ENCODE peak calls at places on chromosomes 2 and 18, in five cellular contexts. P, Y, J, X and W are unnamed samples.

GRCh38 chr18:60421356-60422118 is 49.0 kb upstream of the MC4R start:
- DNase-seq in X (no peak), J (no peak), P (no peak), Y (peak; percentile 42), W (peak; percentile 83)

GRCh38 chr2:66691199-66691975 is 256.5 kb downstream of the MEIS1 start:
- DNase-seq in J (no peak), X (no peak), P (peak; percentile 24), Y (no peak), W (peak; percentile 33)

GRCh38 chr2:163655672-163656071 is 80.1 kb downstream of the FIGN start:
- DNase-seq in Y (no peak), P (peak; percentile 23), J (no peak), X (peak; percentile 39), W (no peak)

GRCh38 chr2:88615822-88616221 is 11.4 kb downstream of the EIF2AK3 start:
- DNase-seq in J (no peak), Y (no peak), X (no peak), P (no peak), W (no peak)

GRCh38 chr18:63708650-63709049 is 5.9 kb downstream of the SERPINB11 start:
- DNase-seq in P (peak; percentile 85), J (peak; percentile 93), X (peak; percentile 9), Y (no peak), W (peak; percentile 72)

GRCh38 chr2:65476778-65477177 is 44.4 kb upstream of the SPRED2 start:
- DNase-seq in J (no peak), P (no peak), X (no peak), Y (no peak), W (no peak)

GRCh38 chr18:11991021-11991770 is 9.9 kb downstream of the IMPA2 start:
- DNase-seq in J (no peak), X (no peak), P (no peak), Y (peak; percentile 38), W (no peak)

GRCh38 chr2:111678651-111679050 is 205.3 kb downstream of the ANAPC1 start:
- DNase-seq in J (no peak), Y (no peak), X (no peak), P (peak; percentile 52), W (no peak)

GRCh38 chr18:51194604-51195003 is 2.9 kb downstream of the MEX3C start:
- DNase-seq in J (no peak), Y (no peak), P (no peak), X (no peak), W (peak; percentile 9)

GRCh38 chr18:51195602-51196115 is 1.8 kb downstream of the MEX3C start:
- DNase-seq in Y (no peak), X (peak; percentile 43), J (no peak), P (peak; percentile 70), W (peak; percentile 20)

GRCh38 chr18:51196116-51196810 is 1.2 kb downstream of the MEX3C start:
- DNase-seq in X (peak; percentile 17), Y (peak; percentile 71), J (no peak), P (no peak), W (peak; percentile 24)

GRCh38 chr18:51193621-51194287 is 3.7 kb downstream of the MEX3C start:
- DNase-seq in P (peak; percentile 42), Y (no peak), J (peak; percentile 43), X (peak; percentile 31), W (peak; percentile 52)

DNA sequence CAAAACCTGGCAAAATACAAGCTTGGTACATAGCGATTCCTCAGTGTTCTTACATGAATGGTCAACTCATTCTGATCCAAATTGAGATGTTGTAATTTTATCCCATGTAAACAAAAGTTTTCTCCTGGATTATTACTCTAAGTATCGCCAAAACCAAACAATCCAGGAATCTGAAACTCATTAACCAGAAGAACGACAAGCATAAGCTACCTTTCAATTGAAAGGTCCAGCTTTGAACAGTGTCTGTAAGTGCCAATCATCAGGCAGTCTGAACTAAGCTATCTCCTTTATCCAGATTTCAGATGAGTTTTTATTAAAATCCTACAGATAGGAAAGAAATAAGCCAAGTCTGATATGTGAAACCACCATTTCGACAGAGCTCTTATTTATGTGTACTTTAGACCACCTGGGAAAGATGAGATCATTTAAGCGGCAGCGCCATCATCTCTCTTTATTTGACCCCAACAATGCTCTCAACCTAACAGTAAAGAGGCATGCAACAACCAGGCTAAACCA is 2.3 kb downstream of the MEX3C start:
- DNase-seq in X (no peak), Y (no peak), J (no peak), P (no peak), W (no peak)
- H3K4me3 ChIP-seq in X (peak overlapping the region; percentile 81), Y (no peak overlapping the region), J (peak overlapping the region; percentile 87), P (peak overlapping the region; percentile 99), W (peak overlapping the region; percentile 95)

DNA sequence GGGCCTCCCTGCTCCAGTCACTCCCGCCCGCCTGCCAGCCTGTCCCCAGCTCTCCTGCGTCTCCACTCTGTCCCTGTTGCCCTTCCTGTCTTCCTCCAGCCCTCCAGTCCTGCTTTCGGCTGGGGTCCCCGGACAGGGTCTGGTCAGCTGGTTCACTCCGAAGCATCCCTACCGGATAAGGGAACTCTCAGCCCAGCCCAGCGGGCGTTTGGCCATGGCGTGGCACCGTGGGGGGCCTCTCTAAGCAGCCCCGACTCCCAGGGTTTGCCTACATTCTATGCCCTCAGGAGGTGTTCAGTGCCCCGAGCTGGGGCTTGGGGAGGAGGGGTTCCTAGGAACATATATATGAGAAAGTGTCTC is 183.0 kb upstream of the HAAO start:
- DNase-seq in P (no peak), J (no peak), X (no peak), Y (no peak), W (no peak)
- TF ChIP-seq CTCF in P (no peak), J (no peak), X (no peak), Y (no peak), W (no peak)

GRCh38 chr2:53970095-53970897 is 497 bp downstream of the PSME4 start:
- DNase-seq in J (peak; percentile 39), P (peak; percentile 30), Y (peak; percentile 71), X (peak; percentile 44), W (peak; percentile 30)

GRCh38 chr2:53969285-53970094 is 1.3 kb downstream of the PSME4 start:
- DNase-seq in P (peak; percentile 70), J (peak; percentile 66), X (peak; percentile 69), Y (no peak), W (peak; percentile 69)

GRCh38 chr2:53964987-53965687 is 5.7 kb downstream of the PSME4 start:
- DNase-seq in J (no peak), P (no peak), X (no peak), Y (no peak), W (no peak)

GRCh38 chr2:53960476-53960875 is 10.3 kb downstream of the PSME4 start:
- DNase-seq in P (no peak), Y (no peak), X (no peak), J (no peak), W (no peak)

GRCh38 chr2:53964237-53964952 is 6.4 kb downstream of the PSME4 start:
- DNase-seq in J (no peak), X (no peak), P (no peak), Y (no peak), W (no peak)
- H3K4me3 ChIP-seq in J (no peak overlapping the region), X (no peak overlapping the region), P (no peak overlapping the region), Y (no peak overlapping the region), W (no peak overlapping the region)

DNA sequence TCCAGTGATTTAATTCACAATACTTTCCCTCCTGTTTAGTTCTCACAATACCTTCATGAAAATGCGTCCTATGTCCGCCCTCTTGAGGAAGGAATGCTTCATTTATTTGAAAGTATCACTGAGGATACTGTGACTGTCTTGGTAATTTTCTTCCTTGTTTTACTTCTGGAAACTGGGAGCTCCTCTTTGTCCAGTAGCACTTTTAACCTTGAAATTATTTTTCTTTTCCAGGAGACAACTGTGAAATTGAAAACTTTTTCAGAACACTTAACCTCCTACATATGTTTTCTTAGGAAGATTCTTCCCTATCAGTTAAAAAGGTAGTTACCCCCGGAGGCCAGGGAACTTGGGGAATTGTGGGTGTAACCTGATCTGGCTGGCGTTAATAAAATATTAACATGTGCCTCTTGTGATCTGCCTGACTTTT is 58.9 kb upstream of the STON1 start:
- DNase-seq in J (peak; percentile 38), X (peak; percentile 86), Y (no peak), P (peak; percentile 54), W (peak; percentile 69)
- TF ChIP-seq CTCF in J (peak; percentile 44), X (peak; percentile 63), Y (no peak), P (peak; percentile 76), W (peak; percentile 75)